ENCODE peak calls at places on chromosomes 3 and 15, in four cellular contexts. U is GM12878, X is A549, P is upper lobe of left lung. D is an unnamed sample.

GRCh38 chr3:144488927-144489326 is 517.3 kb downstream of the DIPK2A start:
- ATAC-seq in U (no peak), X (no peak), P (no peak), D (no peak)

GRCh38 chr3:72299321-72299802 is 514.4 kb upstream of the PROK2 start:
- ATAC-seq in U (no peak), X (no peak), P (no peak), D (peak; percentile 40)

GRCh38 chr3:10609134-10609533 is 103.7 kb upstream of the ATP2B2 start:
- ATAC-seq in U (no peak), X (peak; percentile 49), P (no peak), D (no peak)

GRCh38 chr15:41988896-41989572 is 16.7 kb upstream of the EHD4 start:
- ATAC-seq in U (no peak), X (peak; percentile 41), P (no peak), D (no peak)

GRCh38 chr3:54206874-54207273 is 84.5 kb downstream of the CACNA2D3 start:
- ATAC-seq in U (no peak), X (no peak), P (no peak), D (no peak)

GRCh38 chr15:99167201-99167600 is 62.3 kb downstream of the SYNM start:
- ATAC-seq in U (peak; percentile 3), X (no peak), P (no peak), D (no peak)

GRCh38 chr3:169939751-169940150 is 26.9 kb upstream of the SEC62 start:
- ATAC-seq in U (peak; percentile 37), X (no peak), P (no peak), D (no peak)

GRCh38 chr3:98651766-98652077 is 58.3 kb upstream of the CPOX start:
- ATAC-seq in U (no peak), X (no peak), P (no peak), D (no peak)

GRCh38 chr15:101152914-101153313 is 98.9 kb downstream of the CHSY1 start:
- ATAC-seq in U (peak; percentile 37), X (peak; percentile 93), P (no peak), D (no peak)

GRCh38 chr3:111763968-111764367 is 95.1 kb upstream of the PHLDB2 start:
- ATAC-seq in U (no peak), X (no peak), P (no peak), D (peak; percentile 64)

GRCh38 chr3:31908391-31909097 is 72.5 kb downstream of the OSBPL10 start:
- ATAC-seq in U (peak; percentile 28), X (peak; percentile 56), P (no peak), D (no peak)

GRCh38 chr15:68524753-68525584 is 53.8 kb upstream of the CORO2B start:
- ATAC-seq in U (peak; percentile 45), X (no peak), P (no peak), D (peak; percentile 34)

GRCh38 chr3:13865581-13866405 is 14.1 kb downstream of the WNT7A start:
- ATAC-seq in U (no peak), X (no peak), P (no peak), D (no peak)

GRCh38 chr3:6204891-6205290 is 656.0 kb upstream of the GRM7 start:
- ATAC-seq in U (peak; percentile 46), X (no peak), P (no peak), D (no peak)

GRCh38 chr3:45480218-45480617 is 91.8 kb downstream of the LARS2 start:
- ATAC-seq in U (no peak), X (no peak), P (no peak), D (no peak)

GRCh38 chr3:64082917-64083587 is 59.8 kb upstream of the PSMD6 start:
- ATAC-seq in U (no peak), X (no peak), P (no peak), D (no peak)

GRCh38 chr3:173306110-173306509 is 91.4 kb upstream of the NLGN1 start:
- ATAC-seq in U (no peak), X (no peak), P (no peak), D (no peak)

GRCh38 chr15:73573071-73573470 is 60.1 kb downstream of the NPTN start:
- ATAC-seq in U (no peak), X (no peak), P (no peak), D (no peak)

GRCh38 chr3:180430896-180431295 is 171.1 kb upstream of the TTC14 start:
- ATAC-seq in U (no peak), X (no peak), P (no peak), D (no peak)

GRCh38 chr3:195544634-195545033 is 1.5 kb upstream of the PPP1R2 start:
- ATAC-seq in U (no peak), X (no peak), P (no peak), D (peak; percentile 20)

GRCh38 chr3:14622368-14622767 is 29.2 kb upstream of the CCDC174 start:
- ATAC-seq in U (no peak), X (no peak), P (no peak), D (no peak)

GRCh38 chr3:19711160-19711782 is 222.7 kb downstream of the EFHB start:
- ATAC-seq in U (no peak), X (no peak), P (no peak), D (no peak)

GRCh38 chr3:143302638-143303171 is 183.1 kb downstream of the CHST2 start:
- ATAC-seq in U (no peak), X (peak; percentile 55), P (peak; percentile 69), D (peak; percentile 39)

GRCh38 chr15:55237219-55238130 is 40.7 kb upstream of the RSL24D1 start:
- ATAC-seq in U (peak; percentile 60), X (no peak), P (no peak), D (no peak)

GRCh38 chr15:73694419-73694818 is 10.2 kb downstream of the CD276 start:
- ATAC-seq in U (no peak), X (no peak), P (no peak), D (no peak)

GRCh38 chr3:37536033-37536432 is 325.6 kb upstream of the CTDSPL start:
- ATAC-seq in U (no peak), X (peak; percentile 52), P (no peak), D (peak; percentile 30)

GRCh38 chr3:67018105-67018788 is 20.1 kb downstream of the KBTBD8 start:
- ATAC-seq in U (peak; percentile 50), X (no peak), P (peak; percentile 51), D (no peak)

GRCh38 chr3:48466386-48467109 is 20.0 kb downstream of the ATRIP start:
- ATAC-seq in U (peak; percentile 40), X (peak; percentile 5), P (peak; percentile 6), D (peak; percentile 2)

GRCh38 chr3:48464713-48465221 is 18.2 kb downstream of the ATRIP start:
- ATAC-seq in U (no peak), X (no peak), P (no peak), D (no peak)

GRCh38 chr3:48465237-48465530 is 18.6 kb downstream of the ATRIP start:
- ATAC-seq in U (no peak), X (no peak), P (no peak), D (no peak)

GRCh38 chr3:48467110-48467454 is 20.5 kb downstream of the ATRIP start:
- ATAC-seq in U (peak; percentile 7), X (no peak), P (no peak), D (no peak)

DNA sequence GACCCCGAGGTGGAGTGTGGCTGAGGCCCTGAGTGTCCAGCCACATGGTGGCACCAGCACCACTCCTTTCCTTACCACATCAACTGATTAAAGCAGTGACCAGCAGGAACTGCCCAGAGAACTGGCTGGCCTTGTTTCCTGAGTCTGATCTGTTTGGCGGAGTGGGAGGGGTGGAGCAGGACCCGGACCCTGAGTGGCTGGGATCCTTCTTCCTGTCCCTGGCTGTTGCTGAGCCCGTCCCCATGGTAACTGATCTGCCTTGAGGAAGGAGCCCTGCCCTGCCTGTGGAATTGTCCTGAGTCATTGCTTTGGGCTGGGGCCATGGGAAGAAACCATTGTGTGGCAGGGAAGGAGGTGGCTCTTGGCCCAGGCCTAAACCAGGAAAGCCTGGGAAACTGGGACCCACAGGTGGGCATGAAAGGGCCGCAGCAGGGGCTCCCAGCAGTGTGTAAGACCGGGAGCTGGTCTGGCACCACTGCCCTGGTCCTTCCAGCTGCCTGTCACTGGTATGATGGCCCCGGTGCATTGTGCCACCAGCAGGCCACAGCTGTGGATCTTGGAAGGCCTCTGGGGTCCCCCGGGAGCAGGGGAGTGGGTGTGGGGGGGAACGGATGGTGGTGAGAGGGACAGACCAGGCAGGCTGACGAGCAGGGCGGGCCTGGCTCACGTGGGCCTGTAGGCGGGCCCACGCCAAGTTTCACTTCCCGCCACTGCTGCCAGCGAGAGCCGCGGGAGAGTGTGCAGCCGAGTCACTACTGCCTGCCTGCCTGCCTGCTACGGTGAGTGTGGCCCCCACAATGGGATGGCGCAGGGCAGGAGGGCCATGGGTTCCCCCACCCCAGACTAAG is 19.2 kb downstream of the ATRIP start:
- ATAC-seq in U (peak; percentile 94), X (peak; percentile 93), P (peak; percentile 98), D (peak; percentile 97)
- TF ChIP-seq EP300 in U (no peak), X (no peak), P (no peak), D (no peak)

GRCh38 chr15:66628976-66629723 is 63.4 kb upstream of the LCTL start:
- ATAC-seq in U (no peak), X (no peak), P (no peak), D (no peak)

GRCh38 chr15:66631616-66632263 is 65.9 kb upstream of the LCTL start:
- ATAC-seq in U (no peak), X (no peak), P (no peak), D (no peak)

GRCh38 chr15:66633346-66633745 is 67.5 kb upstream of the LCTL start:
- ATAC-seq in U (no peak), X (peak; percentile 28), P (no peak), D (no peak)

GRCh38 chr15:66630801-66631351 is 65.1 kb upstream of the LCTL start:
- ATAC-seq in U (no peak), X (no peak), P (no peak), D (no peak)

DNA sequence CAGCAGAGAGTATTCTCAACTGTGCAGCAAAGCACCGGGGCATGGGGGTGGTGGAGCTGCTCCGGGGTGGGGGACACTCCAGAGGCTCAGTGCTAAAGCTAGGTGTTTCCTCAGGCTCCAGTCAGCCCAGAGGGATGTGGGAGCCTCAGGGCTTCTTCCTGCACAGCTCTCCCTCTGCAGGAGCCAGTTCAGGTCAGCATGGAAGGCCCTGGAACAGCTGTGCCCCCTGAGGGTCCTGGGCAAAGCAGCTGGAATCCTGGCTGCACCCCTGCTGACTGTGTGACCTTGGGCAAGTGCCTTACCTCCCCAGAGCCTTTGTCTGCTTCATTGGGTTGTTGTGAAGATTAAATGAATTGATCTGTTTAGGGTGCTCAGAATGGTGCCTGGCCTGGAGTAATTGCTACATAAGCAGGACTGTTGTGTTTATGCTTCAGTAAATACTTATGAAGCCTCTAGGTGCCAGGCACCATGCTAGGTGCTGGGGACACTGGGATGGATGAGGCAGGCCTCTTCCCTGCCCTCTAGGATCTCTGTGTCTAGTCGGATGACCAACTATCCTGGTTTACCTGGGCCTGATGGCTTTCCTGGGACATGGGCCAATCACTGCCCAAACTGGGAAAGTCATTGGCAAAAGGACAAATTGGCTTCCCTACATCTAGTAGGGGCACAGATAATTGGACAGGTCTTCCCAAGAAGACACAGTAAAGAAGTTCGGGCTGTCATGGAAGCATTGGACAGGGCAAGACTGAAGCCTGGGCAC is 64.2 kb upstream of the LCTL start:
- ATAC-seq in U (no peak), X (no peak), P (no peak), D (no peak)
- H3K27ac ChIP-seq in U (no peak overlapping the region), X (no peak overlapping the region), P (peak overlapping the region; percentile 77), D (no peak overlapping the region)

GRCh38 chr15:91981802-91982201 is 128.3 kb downstream of the SLCO3A1 start:
- ATAC-seq in U (no peak), X (no peak), P (no peak), D (no peak)

GRCh38 chr15:91984006-91984405 is 130.5 kb downstream of the SLCO3A1 start:
- ATAC-seq in U (no peak), X (no peak), P (no peak), D (no peak)

GRCh38 chr15:91985297-91985696 is 131.8 kb downstream of the SLCO3A1 start:
- ATAC-seq in U (no peak), X (no peak), P (no peak), D (no peak)

GRCh38 chr15:91980502-91981267 is 127.2 kb downstream of the SLCO3A1 start:
- ATAC-seq in U (no peak), X (no peak), P (no peak), D (no peak)

GRCh38 chr15:91982401-91982800 is 128.9 kb downstream of the SLCO3A1 start:
- ATAC-seq in U (peak; percentile 58), X (peak; percentile 72), P (no peak), D (no peak)
- TF ChIP-seq CTCF in U (peak; percentile 35), X (peak; percentile 49), P (no peak), D (no peak)

GRCh38 chr15:22981336-22981840 is 1.2 kb upstream of the CYFIP1 start:
- ATAC-seq in U (no peak), X (no peak), P (no peak), D (no peak)
- TF ChIP-seq EP300 in U (no peak), X (no peak), P (no peak), D (no peak)